ENCODE peak calls at places on chromosomes 6 and 20, in eight cellular contexts. A, S, G, M, N, K, P and D are unnamed samples.

GRCh38 chr6:170403451-170403850 is 96.9 kb downstream of the FAM120B start:
- DNase-seq in N (peak; percentile 14), A (no peak), K (no peak), M (no peak), P (no peak), S (no peak), G (peak; percentile 55), D (no peak)

GRCh38 chr20:57678340-57678739 is 31.5 kb downstream of the PMEPA1 start:
- DNase-seq in A (no peak), S (no peak), P (no peak), G (no peak), N (no peak), M (no peak), K (no peak), D (no peak)

GRCh38 chr20:46895906-46896242 is 1.2 kb downstream of the EYA2 start:
- DNase-seq in A (no peak), G (no peak), M (no peak), K (no peak), P (no peak), N (no peak), S (no peak), D (no peak)

GRCh38 chr6:17612048-17612447 is 11.9 kb downstream of the FAM8A1 start:
- DNase-seq in S (no peak), M (no peak), A (no peak), P (no peak), N (no peak), K (no peak), G (no peak), D (no peak)

GRCh38 chr20:32285621-32286334 is 8.3 kb downstream of the KIF3B start:
- DNase-seq in N (peak; percentile 31), G (no peak), P (no peak), K (no peak), A (peak; percentile 28), M (no peak), S (no peak), D (peak; percentile 12)

GRCh38 chr6:85660181-85660611 is 17.5 kb upstream of the SYNCRIP start:
- DNase-seq in G (peak; percentile 94), A (no peak), K (no peak), S (no peak), P (no peak), N (peak; percentile 97), M (no peak), D (no peak)

GRCh38 chr20:32006841-32007786 is 3.1 kb upstream of the CCM2L start:
- DNase-seq in M (peak; percentile 78), P (no peak), A (no peak), S (no peak), G (no peak), K (no peak), N (no peak), D (no peak)

GRCh38 chr20:57585466-57586213 is 24.7 kb downstream of the PCK1 start:
- DNase-seq in N (no peak), G (no peak), M (no peak), A (no peak), K (no peak), S (no peak), P (no peak), D (no peak)

GRCh38 chr6:31462964-31463940 is 34.7 kb upstream of the MICB start:
- DNase-seq in A (peak; percentile 94), K (peak; percentile 89), G (peak; percentile 30), M (no peak), S (peak; percentile 82), P (peak; percentile 94), N (peak; percentile 96), D (peak; percentile 84)

GRCh38 chr6:35360349-35361138 is 18.2 kb downstream of the PPARD start:
- DNase-seq in G (no peak), S (no peak), P (no peak), M (no peak), K (no peak), A (no peak), N (peak; percentile 56), D (no peak)

GRCh38 chr6:143064996-143065683 is 4.5 kb downstream of the AIG1 start:
- DNase-seq in G (no peak), P (no peak), M (no peak), K (no peak), S (no peak), N (peak; percentile 83), A (no peak), D (no peak)

GRCh38 chr20:25037288-25038102 is 20.4 kb downstream of the ACSS1 start:
- DNase-seq in A (no peak), G (no peak), K (no peak), N (no peak), P (no peak), S (no peak), M (peak; percentile 59), D (no peak)

GRCh38 chr20:47540443-47541354 is 39.0 kb downstream of the NCOA3 start:
- DNase-seq in S (no peak), N (peak; percentile 78), K (no peak), P (no peak), A (no peak), G (no peak), M (no peak), D (no peak)

GRCh38 chr20:10861619-10862018 is 187.8 kb upstream of the JAG1 start:
- DNase-seq in P (no peak), M (no peak), K (no peak), S (no peak), A (peak; percentile 64), N (peak; percentile 54), G (no peak), D (no peak)

GRCh38 chr6:168713839-168714238 is 272.9 kb downstream of the SMOC2 start:
- DNase-seq in G (no peak), K (no peak), S (no peak), M (no peak), A (peak; percentile 28), P (no peak), N (peak; percentile 21), D (no peak)

GRCh38 chr6:13485303-13485702 is 2.1 kb downstream of the GFOD1 start:
- DNase-seq in P (no peak), N (no peak), A (no peak), S (no peak), G (no peak), M (no peak), K (no peak), D (no peak)

GRCh38 chr6:25022140-25022553 is 86.4 kb upstream of the RIPOR2 start:
- DNase-seq in S (no peak), G (no peak), A (no peak), N (peak; percentile 62), P (no peak), M (no peak), K (no peak), D (no peak)

GRCh38 chr6:30752164-30752927 is 8.0 kb upstream of the IER3 start:
- DNase-seq in M (no peak), P (peak; percentile 96), S (no peak), G (peak; percentile 99), A (peak; percentile 89), N (peak; percentile 100), K (peak; percentile 97), D (no peak)

GRCh38 chr6:162251257-162251656 is 476.3 kb downstream of the PRKN start:
- DNase-seq in S (no peak), K (no peak), G (no peak), P (no peak), N (no peak), M (no peak), A (no peak), D (no peak)

GRCh38 chr20:3613821-3614440 is 49.3 kb downstream of the GFRA4 start:
- DNase-seq in G (no peak), M (no peak), S (no peak), K (no peak), A (no peak), N (no peak), P (no peak), D (no peak)

GRCh38 chr20:25000268-25000801 is 7.8 kb upstream of the APMAP start:
- DNase-seq in G (no peak), M (peak; percentile 79), A (peak; percentile 91), S (no peak), K (peak; percentile 85), N (peak; percentile 92), P (peak; percentile 80), D (no peak)

GRCh38 chr6:121733216-121733615 is 297.8 kb downstream of the GJA1 start:
- DNase-seq in S (no peak), P (no peak), M (no peak), K (no peak), A (no peak), G (no peak), N (peak; percentile 37), D (no peak)

GRCh38 chr20:63161176-63161651 is 54.7 kb downstream of the YTHDF1 start:
- DNase-seq in N (no peak), K (no peak), M (no peak), S (no peak), G (no peak), A (no peak), P (no peak), D (no peak)

GRCh38 chr6:43951756-43952675 is 175.2 kb downstream of the MRPL14 start:
- DNase-seq in A (no peak), M (no peak), G (no peak), S (no peak), P (no peak), K (peak; percentile 40), N (peak; percentile 74), D (no peak)

GRCh38 chr6:144216668-144217218 is 66.4 kb downstream of the STX11 start:
- DNase-seq in S (no peak), G (no peak), M (no peak), K (no peak), P (no peak), N (no peak), A (no peak), D (no peak)

GRCh38 chr20:8326196-8326595 is 194.1 kb downstream of the PLCB1 start:
- DNase-seq in K (no peak), N (no peak), P (no peak), M (no peak), A (no peak), G (no peak), S (no peak), D (no peak)

GRCh38 chr20:9301129-9302072 is 213.0 kb upstream of the LAMP5 start:
- DNase-seq in P (no peak), G (no peak), A (peak; percentile 74), K (no peak), S (no peak), N (peak; percentile 93), M (peak; percentile 71), D (no peak)

GRCh38 chr6:111076024-111076680 is 11.2 kb upstream of the SLC16A10 start:
- DNase-seq in S (no peak), A (no peak), P (no peak), M (no peak), G (no peak), K (no peak), N (peak; percentile 66), D (no peak)

GRCh38 chr6:130937942-130938604 is 110.9 kb downstream of the SMLR1 start:
- DNase-seq in S (no peak), G (no peak), A (no peak), K (no peak), N (peak; percentile 81), M (no peak), P (no peak), D (no peak)

GRCh38 chr6:138005846-138006245 is 101.4 kb downstream of the PERP start:
- DNase-seq in N (no peak), S (no peak), K (no peak), M (peak; percentile 28), A (no peak), P (no peak), G (no peak), D (no peak)